ENCODE peak calls at places on chromosomes 6 and 20, in seven cellular contexts. One of them, this sample, is unnamed.

GRCh38 chr6:73121421-73121993 is 103.8 kb downstream of the KHDC1L start:
- DNase-seq in SW 1271: no peak
- DNase-seq in iPS DF 19.7: no peak
- DNase-seq in activated CD8-positive, alpha-beta memory T cell treated with anti-CD3 and anti-CD28 coated beads, Interleukin-2, amount 50 U/mL, for 48 hours: no peak
- DNase-seq in myocyte: peak; percentile 92
- DNase-seq in foreskin melanocyte: no peak
- DNase-seq in H7: no peak
- DNase-seq in this sample: no peak

GRCh38 chr20:44210422-44211176 is at the start of gene OSER1:
- DNase-seq in SW 1271: peak; percentile 94
- DNase-seq in iPS DF 19.7: peak; percentile 83
- DNase-seq in activated CD8-positive, alpha-beta memory T cell treated with anti-CD3 and anti-CD28 coated beads, Interleukin-2, amount 50 U/mL, for 48 hours: peak; percentile 98
- DNase-seq in myocyte: peak; percentile 97
- DNase-seq in foreskin melanocyte: peak; percentile 91
- DNase-seq in H7: peak; percentile 100
- DNase-seq in this sample: peak; percentile 92

GRCh38 chr6:10520468-10520867 is 683 bp upstream of the GCNT2 start:
- DNase-seq in SW 1271: no peak
- DNase-seq in iPS DF 19.7: no peak
- DNase-seq in activated CD8-positive, alpha-beta memory T cell treated with anti-CD3 and anti-CD28 coated beads, Interleukin-2, amount 50 U/mL, for 48 hours: no peak
- DNase-seq in myocyte: no peak
- DNase-seq in foreskin melanocyte: peak; percentile 35
- DNase-seq in H7: no peak
- DNase-seq in this sample: no peak

GRCh38 chr6:33822575-33823395 is 19.0 kb upstream of the MLN start:
- DNase-seq in SW 1271: no peak
- DNase-seq in iPS DF 19.7: peak; percentile 78
- DNase-seq in activated CD8-positive, alpha-beta memory T cell treated with anti-CD3 and anti-CD28 coated beads, Interleukin-2, amount 50 U/mL, for 48 hours: no peak
- DNase-seq in myocyte: no peak
- DNase-seq in foreskin melanocyte: no peak
- DNase-seq in H7: peak; percentile 95
- DNase-seq in this sample: peak; percentile 57

GRCh38 chr6:162179196-162179951 is 548.2 kb downstream of the PRKN start:
- DNase-seq in SW 1271: no peak
- DNase-seq in iPS DF 19.7: no peak
- DNase-seq in activated CD8-positive, alpha-beta memory T cell treated with anti-CD3 and anti-CD28 coated beads, Interleukin-2, amount 50 U/mL, for 48 hours: no peak
- DNase-seq in myocyte: no peak
- DNase-seq in foreskin melanocyte: no peak
- DNase-seq in H7: no peak
- DNase-seq in this sample: no peak

GRCh38 chr20:3371757-3372156 is 35.7 kb downstream of the DNAAF9 start:
- DNase-seq in SW 1271: no peak
- DNase-seq in iPS DF 19.7: no peak
- DNase-seq in activated CD8-positive, alpha-beta memory T cell treated with anti-CD3 and anti-CD28 coated beads, Interleukin-2, amount 50 U/mL, for 48 hours: no peak
- DNase-seq in myocyte: no peak
- DNase-seq in foreskin melanocyte: no peak
- DNase-seq in H7: no peak
- DNase-seq in this sample: no peak

GRCh38 chr6:163490826-163491577 is 76.5 kb downstream of the QKI start:
- DNase-seq in SW 1271: no peak
- DNase-seq in iPS DF 19.7: no peak
- DNase-seq in activated CD8-positive, alpha-beta memory T cell treated with anti-CD3 and anti-CD28 coated beads, Interleukin-2, amount 50 U/mL, for 48 hours: no peak
- DNase-seq in myocyte: peak; percentile 67
- DNase-seq in foreskin melanocyte: peak; percentile 68
- DNase-seq in H7: no peak
- DNase-seq in this sample: no peak

GRCh38 chr20:58855506-58856314 is 3.2 kb downstream of the GNAS start:
- DNase-seq in SW 1271: no peak
- DNase-seq in iPS DF 19.7: no peak
- DNase-seq in activated CD8-positive, alpha-beta memory T cell treated with anti-CD3 and anti-CD28 coated beads, Interleukin-2, amount 50 U/mL, for 48 hours: no peak
- DNase-seq in myocyte: no peak
- DNase-seq in foreskin melanocyte: no peak
- DNase-seq in H7: peak; percentile 60
- DNase-seq in this sample: no peak

GRCh38 chr20:23320317-23320716 is 30.3 kb upstream of the NXT1 start:
- DNase-seq in SW 1271: no peak
- DNase-seq in iPS DF 19.7: no peak
- DNase-seq in activated CD8-positive, alpha-beta memory T cell treated with anti-CD3 and anti-CD28 coated beads, Interleukin-2, amount 50 U/mL, for 48 hours: no peak
- DNase-seq in myocyte: peak; percentile 70
- DNase-seq in foreskin melanocyte: no peak
- DNase-seq in H7: no peak
- DNase-seq in this sample: no peak

GRCh38 chr6:43926644-43927524 is 156.9 kb downstream of the VEGFA start:
- DNase-seq in SW 1271: no peak
- DNase-seq in iPS DF 19.7: peak; percentile 59
- DNase-seq in activated CD8-positive, alpha-beta memory T cell treated with anti-CD3 and anti-CD28 coated beads, Interleukin-2, amount 50 U/mL, for 48 hours: no peak
- DNase-seq in myocyte: peak; percentile 72
- DNase-seq in foreskin melanocyte: no peak
- DNase-seq in H7: peak; percentile 85
- DNase-seq in this sample: no peak

GRCh38 chr20:17971571-17972013 is 2.8 kb downstream of the MGME1 start:
- DNase-seq in SW 1271: no peak
- DNase-seq in iPS DF 19.7: no peak
- DNase-seq in activated CD8-positive, alpha-beta memory T cell treated with anti-CD3 and anti-CD28 coated beads, Interleukin-2, amount 50 U/mL, for 48 hours: no peak
- DNase-seq in myocyte: peak; percentile 38
- DNase-seq in foreskin melanocyte: peak; percentile 57
- DNase-seq in H7: peak; percentile 54
- DNase-seq in this sample: no peak

GRCh38 chr6:4752068-4752467 is 24.1 kb upstream of the CDYL start:
- DNase-seq in SW 1271: no peak
- DNase-seq in iPS DF 19.7: no peak
- DNase-seq in activated CD8-positive, alpha-beta memory T cell treated with anti-CD3 and anti-CD28 coated beads, Interleukin-2, amount 50 U/mL, for 48 hours: no peak
- DNase-seq in myocyte: no peak
- DNase-seq in foreskin melanocyte: no peak
- DNase-seq in H7: no peak
- DNase-seq in this sample: no peak

GRCh38 chr6:8215631-8216030 is 113.3 kb upstream of the EEF1E1 start:
- DNase-seq in SW 1271: no peak
- DNase-seq in iPS DF 19.7: no peak
- DNase-seq in activated CD8-positive, alpha-beta memory T cell treated with anti-CD3 and anti-CD28 coated beads, Interleukin-2, amount 50 U/mL, for 48 hours: no peak
- DNase-seq in myocyte: no peak
- DNase-seq in foreskin melanocyte: no peak
- DNase-seq in H7: no peak
- DNase-seq in this sample: no peak

GRCh38 chr6:55528624-55529023 is 50.4 kb downstream of the HMGCLL1 start:
- DNase-seq in SW 1271: no peak
- DNase-seq in iPS DF 19.7: peak; percentile 3
- DNase-seq in activated CD8-positive, alpha-beta memory T cell treated with anti-CD3 and anti-CD28 coated beads, Interleukin-2, amount 50 U/mL, for 48 hours: no peak
- DNase-seq in myocyte: peak; percentile 13
- DNase-seq in foreskin melanocyte: peak; percentile 25
- DNase-seq in H7: peak; percentile 4
- DNase-seq in this sample: peak; percentile 35